ENCODE peak calls at places on chromosome 9, in eight cellular contexts. K is activated effector memory CD4-positive, alpha-beta T cell treated with anti-CD3 and anti-CD28 coated beads, Interleukin-2, amount 50 U/mL, for 16 hours; Z is NCI-H1417 treated with DMSO at 0.1 percent for 48 hours; V is T-cell; U is NCI-H510A; A is SJSA1; D is fibroblast of the aortic adventitia; G is heart left ventricle. W is an unnamed sample.

GRCh38 chr9:114033397-114034103 is 44.5 kb downstream of the AMBP start:
- DNase-seq in K (peak), Z (no peak), V (no peak), U (no peak), A (peak), D (peak), G (peak), W (no peak)

GRCh38 chr9:107286057-107286456 is 3.0 kb downstream of the RAD23B start:
- DNase-seq in K (no peak), Z (no peak), V (no peak), U (no peak), A (no peak), D (peak), G (no peak), W (no peak)

GRCh38 chr9:91181541-91181940 is 180.2 kb downstream of the AUH start:
- DNase-seq in K (no peak), Z (no peak), V (no peak), U (no peak), A (no peak), D (no peak), G (no peak), W (no peak)

GRCh38 chr9:115668506-115668905 is 485.1 kb upstream of the PAPPA start:
- DNase-seq in K (no peak), Z (no peak), V (no peak), U (no peak), A (no peak), D (peak), G (no peak), W (no peak)

GRCh38 chr9:128080218-128080617 is 12.2 kb downstream of the SLC25A25 start:
- DNase-seq in K (no peak), Z (no peak), V (no peak), U (no peak), A (no peak), D (no peak), G (no peak), W (no peak)

GRCh38 chr9:71072587-71072986 is 48.8 kb downstream of the TRPM3 start:
- DNase-seq in K (no peak), Z (no peak), V (no peak), U (no peak), A (no peak), D (no peak), G (no peak), W (no peak)

GRCh38 chr9:127130661-127131538 is 8.5 kb upstream of the ANGPTL2 start:
- DNase-seq in K (peak), Z (no peak), V (no peak), U (peak), A (peak), D (peak), G (peak), W (no peak)

GRCh38 chr9:16515879-16516289 is 354.6 kb downstream of the BNC2 start:
- DNase-seq in K (no peak), Z (no peak), V (no peak), U (no peak), A (no peak), D (peak), G (no peak), W (no peak)

GRCh38 chr9:97502222-97502983 is 937 bp downstream of the TMOD1 start:
- DNase-seq in K (no peak), Z (no peak), V (no peak), U (no peak), A (no peak), D (no peak), G (peak), W (no peak)

GRCh38 chr9:99054581-99054980 is 50.3 kb upstream of the TGFBR1 start:
- DNase-seq in K (no peak), Z (no peak), V (no peak), U (no peak), A (no peak), D (no peak), G (no peak), W (no peak)

GRCh38 chr9:71628247-71628646 is 140.1 kb downstream of the CEMIP2 start:
- DNase-seq in K (no peak), Z (no peak), V (no peak), U (no peak), A (no peak), D (peak), G (no peak), W (no peak)

GRCh38 chr9:126498331-126498730 is 115.4 kb upstream of the LMX1B start:
- DNase-seq in K (no peak), Z (no peak), V (no peak), U (no peak), A (no peak), D (no peak), G (no peak), W (no peak)

GRCh38 chr9:95189230-95190098 is 128.0 kb downstream of the FANCC start:
- DNase-seq in K (no peak), Z (no peak), V (no peak), U (no peak), A (peak), D (peak), G (no peak), W (peak)

GRCh38 chr9:121133104-121133816 is 58.5 kb downstream of the CNTRL start:
- DNase-seq in K (peak), Z (peak), V (peak), U (peak), A (no peak), D (no peak), G (no peak), W (peak)

GRCh38 chr9:88812938-88813670 is 178.2 kb upstream of the S1PR3 start:
- DNase-seq in K (no peak), Z (no peak), V (no peak), U (no peak), A (no peak), D (no peak), G (no peak), W (no peak)

W was measured in activated naive CD4-positive, alpha-beta T cell treated with anti-CD3 and anti-CD28 coated beads, Interleukin-2, amount 10 ng/mL, durations not matched to agents 7 days and 5 days.